ENCODE peak calls at places on chromosome 10, in seven cellular contexts. One of them, this sample, is unnamed. For H3K9me3, H3K4me1 and H3K27me3, the result is how much of the 10 kb centered on the place peaks cover.

GRCh38 chr10:1559311-1559710 is 178.0 kb downstream of the ADARB2 start:
- DNase-seq in GM23248: no peak
- DNase-seq in IMR-90: no peak
- DNase-seq in HepG2: no peak
- DNase-seq in Panc1: no peak
- DNase-seq in psoas muscle: no peak
- DNase-seq in ovary: no peak
- DNase-seq in this sample: no peak

GRCh38 chr10:109029870-109030269 is 893.4 kb downstream of the XPNPEP1 start:
- DNase-seq in GM23248: peak
- DNase-seq in IMR-90: no peak
- DNase-seq in HepG2: no peak
- DNase-seq in Panc1: no peak
- DNase-seq in psoas muscle: no peak
- DNase-seq in ovary: no peak
- DNase-seq in this sample: no peak

GRCh38 chr10:131638049-131638448 is 262.8 kb upstream of the PPP2R2D start:
- DNase-seq in GM23248: no peak
- DNase-seq in IMR-90: no peak
- DNase-seq in HepG2: no peak
- DNase-seq in Panc1: no peak
- DNase-seq in psoas muscle: no peak
- DNase-seq in ovary: no peak
- DNase-seq in this sample: no peak

GRCh38 chr10:44902838-44903545 is 8.1 kb upstream of the TMEM72 start:
- DNase-seq in GM23248: no peak
- DNase-seq in IMR-90: no peak
- DNase-seq in HepG2: no peak
- DNase-seq in Panc1: no peak
- DNase-seq in psoas muscle: no peak
- DNase-seq in ovary: no peak
- DNase-seq in this sample: no peak

GRCh38 chr10:62471718-62472117 is 97.5 kb downstream of the ZNF365 start:
- DNase-seq in GM23248: no peak
- DNase-seq in IMR-90: peak
- DNase-seq in HepG2: no peak
- DNase-seq in Panc1: no peak
- DNase-seq in psoas muscle: no peak
- DNase-seq in ovary: no peak
- DNase-seq in this sample: no peak

GRCh38 chr10:118939216-118940007 is 90.1 kb upstream of the NANOS1 start:
- DNase-seq in GM23248: peak
- DNase-seq in IMR-90: no peak
- DNase-seq in HepG2: no peak
- DNase-seq in Panc1: no peak
- DNase-seq in psoas muscle: no peak
- DNase-seq in ovary: no peak
- DNase-seq in this sample: no peak

GRCh38 chr10:88332526-88333265 is 250.4 kb downstream of the RNLS start:
- DNase-seq in GM23248: no peak
- DNase-seq in IMR-90: no peak
- DNase-seq in HepG2: no peak
- DNase-seq in Panc1: no peak
- DNase-seq in psoas muscle: no peak
- DNase-seq in ovary: no peak
- DNase-seq in this sample: no peak

GRCh38 chr10:111999915-112000302 is 183.7 kb downstream of the GPAM start:
- DNase-seq in GM23248: no peak
- DNase-seq in IMR-90: no peak
- DNase-seq in HepG2: no peak
- DNase-seq in Panc1: no peak
- DNase-seq in psoas muscle: no peak
- DNase-seq in ovary: no peak
- DNase-seq in this sample: no peak

GRCh38 chr10:12844796-12845524 is 156.6 kb downstream of the CCDC3 start:
- DNase-seq in GM23248: peak
- DNase-seq in IMR-90: peak
- DNase-seq in HepG2: peak
- DNase-seq in Panc1: peak
- DNase-seq in psoas muscle: no peak
- DNase-seq in ovary: no peak
- DNase-seq in this sample: no peak

GRCh38 chr10:28432210-28432676 is 100.7 kb upstream of the WAC start:
- DNase-seq in GM23248: peak
- DNase-seq in IMR-90: peak
- DNase-seq in HepG2: peak
- DNase-seq in Panc1: peak
- DNase-seq in psoas muscle: peak
- DNase-seq in ovary: peak
- DNase-seq in this sample: no peak

GRCh38 chr10:85995791-85996190 is 370.8 kb downstream of the GRID1 start:
- DNase-seq in GM23248: peak
- DNase-seq in IMR-90: peak
- DNase-seq in HepG2: peak
- DNase-seq in Panc1: no peak
- DNase-seq in psoas muscle: no peak
- DNase-seq in ovary: no peak
- DNase-seq in this sample: no peak

GRCh38 chr10:129922598-129923123 is 41.4 kb downstream of the EBF3 start:
- DNase-seq in GM23248: no peak
- DNase-seq in IMR-90: no peak
- DNase-seq in HepG2: no peak
- DNase-seq in Panc1: no peak
- DNase-seq in psoas muscle: no peak
- DNase-seq in ovary: peak
- DNase-seq in this sample: no peak

GRCh38 chr10:125017547-125018298 is 75.8 kb downstream of the ZRANB1 start:
- DNase-seq in GM23248: no peak
- DNase-seq in IMR-90: no peak
- DNase-seq in HepG2: no peak
- DNase-seq in Panc1: no peak
- DNase-seq in psoas muscle: no peak
- DNase-seq in ovary: no peak
- DNase-seq in this sample: peak

GRCh38 chr10:109306698-109307097 is 616.6 kb downstream of the XPNPEP1 start:
- DNase-seq in GM23248: no peak
- DNase-seq in IMR-90: peak
- DNase-seq in HepG2: no peak
- DNase-seq in Panc1: no peak
- DNase-seq in psoas muscle: no peak
- DNase-seq in ovary: no peak
- DNase-seq in this sample: no peak

GRCh38 chr10:6036861-6037321 is 25.3 kb downstream of the IL2RA start:
- DNase-seq in GM23248: no peak
- DNase-seq in IMR-90: no peak
- DNase-seq in HepG2: no peak
- DNase-seq in Panc1: no peak
- DNase-seq in psoas muscle: no peak
- DNase-seq in ovary: no peak
- DNase-seq in this sample: no peak

GRCh38 chr10:93468532-93469213 is 13.5 kb downstream of the MYOF start:
- DNase-seq in GM23248: peak
- DNase-seq in IMR-90: peak
- DNase-seq in HepG2: peak
- DNase-seq in Panc1: peak
- DNase-seq in psoas muscle: peak
- DNase-seq in ovary: no peak
- DNase-seq in this sample: peak

GRCh38 chr10:62647375-62648092 is 157.0 kb upstream of the ADO start:
- DNase-seq in GM23248: no peak
- DNase-seq in IMR-90: no peak
- DNase-seq in HepG2: no peak
- DNase-seq in Panc1: no peak
- DNase-seq in psoas muscle: no peak
- DNase-seq in ovary: no peak
- DNase-seq in this sample: no peak

GRCh38 chr10:97640868-97641811 is 669 bp downstream of the PI4K2A start:
- DNase-seq in GM23248: peak
- DNase-seq in IMR-90: peak
- DNase-seq in HepG2: no peak
- DNase-seq in Panc1: no peak
- DNase-seq in psoas muscle: peak
- DNase-seq in ovary: peak
- DNase-seq in this sample: peak

GRCh38 chr10:15046626-15047025 is 2.9 kb downstream of the OLAH start:
- DNase-seq in GM23248: peak
- DNase-seq in IMR-90: peak
- DNase-seq in HepG2: no peak
- DNase-seq in Panc1: no peak
- DNase-seq in psoas muscle: no peak
- DNase-seq in ovary: no peak
- DNase-seq in this sample: no peak

GRCh38 chr10:36736311-36736710 is 389.1 kb upstream of the ANKRD30A start:
- DNase-seq in GM23248: peak
- DNase-seq in IMR-90: no peak
- DNase-seq in HepG2: no peak
- DNase-seq in Panc1: no peak
- DNase-seq in psoas muscle: no peak
- DNase-seq in ovary: no peak
- DNase-seq in this sample: no peak

GRCh38 chr10:51743146-51743545 is 43.8 kb upstream of the CSTF2T start:
- DNase-seq in GM23248: peak
- DNase-seq in IMR-90: no peak
- DNase-seq in HepG2: no peak
- DNase-seq in Panc1: no peak
- DNase-seq in psoas muscle: no peak
- DNase-seq in ovary: no peak
- DNase-seq in this sample: no peak

GRCh38 chr10:62732841-62733653 is 71.5 kb upstream of the ADO start:
- DNase-seq in GM23248: peak
- DNase-seq in IMR-90: peak
- DNase-seq in HepG2: no peak
- DNase-seq in Panc1: peak
- DNase-seq in psoas muscle: no peak
- DNase-seq in ovary: no peak
- DNase-seq in this sample: no peak

GRCh38 chr10:38118072-38118807 is 24.1 kb downstream of the ZNF37A start:
- DNase-seq in GM23248: peak
- DNase-seq in IMR-90: peak
- DNase-seq in HepG2: no peak
- DNase-seq in Panc1: no peak
- DNase-seq in psoas muscle: no peak
- DNase-seq in ovary: no peak
- DNase-seq in this sample: no peak
- H3K9me3 ChIP-seq in GM23248: under half
- H3K9me3 ChIP-seq in IMR-90: half or more
- H3K9me3 ChIP-seq in HepG2: half or more
- H3K9me3 ChIP-seq in Panc1: half or more
- H3K9me3 ChIP-seq in psoas muscle: half or more
- H3K9me3 ChIP-seq in ovary: half or more
- H3K9me3 ChIP-seq in this sample: under half

GRCh38 chr10:4926400-4926799 is 36.8 kb upstream of the AKR1C1 start:
- DNase-seq in GM23248: no peak
- DNase-seq in IMR-90: no peak
- DNase-seq in HepG2: no peak
- DNase-seq in Panc1: no peak
- DNase-seq in psoas muscle: no peak
- DNase-seq in ovary: no peak
- DNase-seq in this sample: no peak
- H3K4me1 ChIP-seq in GM23248: under half
- H3K4me1 ChIP-seq in IMR-90: under half
- H3K4me1 ChIP-seq in HepG2: under half
- H3K4me1 ChIP-seq in Panc1: under half
- H3K4me1 ChIP-seq in psoas muscle: under half
- H3K4me1 ChIP-seq in ovary: under half
- H3K4me1 ChIP-seq in this sample: under half

GRCh38 chr10:49273626-49274025 is 25.3 kb upstream of the C10orf71 start:
- DNase-seq in GM23248: no peak
- DNase-seq in IMR-90: no peak
- DNase-seq in HepG2: no peak
- DNase-seq in Panc1: no peak
- DNase-seq in psoas muscle: no peak
- DNase-seq in ovary: no peak
- DNase-seq in this sample: no peak

GRCh38 chr10:49272251-49273081 is 26.5 kb upstream of the C10orf71 start:
- DNase-seq in GM23248: peak
- DNase-seq in IMR-90: peak
- DNase-seq in HepG2: no peak
- DNase-seq in Panc1: no peak
- DNase-seq in psoas muscle: peak
- DNase-seq in ovary: no peak
- DNase-seq in this sample: no peak

GRCh38 chr10:49275896-49276295 is 23.1 kb upstream of the C10orf71 start:
- DNase-seq in GM23248: no peak
- DNase-seq in IMR-90: no peak
- DNase-seq in HepG2: no peak
- DNase-seq in Panc1: no peak
- DNase-seq in psoas muscle: no peak
- DNase-seq in ovary: no peak
- DNase-seq in this sample: no peak

GRCh38 chr10:49273082-49273465 is 25.9 kb upstream of the C10orf71 start:
- DNase-seq in GM23248: no peak
- DNase-seq in IMR-90: no peak
- DNase-seq in HepG2: no peak
- DNase-seq in Panc1: no peak
- DNase-seq in psoas muscle: no peak
- DNase-seq in ovary: no peak
- DNase-seq in this sample: no peak

GRCh38 chr10:49274886-49275285 is 24.1 kb upstream of the C10orf71 start:
- DNase-seq in GM23248: no peak
- DNase-seq in IMR-90: no peak
- DNase-seq in HepG2: no peak
- DNase-seq in Panc1: no peak
- DNase-seq in psoas muscle: no peak
- DNase-seq in ovary: no peak
- DNase-seq in this sample: no peak
- H3K27me3 ChIP-seq in GM23248: under half
- H3K27me3 ChIP-seq in IMR-90: under half
- H3K27me3 ChIP-seq in HepG2: under half
- H3K27me3 ChIP-seq in Panc1: under half
- H3K27me3 ChIP-seq in psoas muscle: under half
- H3K27me3 ChIP-seq in ovary: under half
- H3K27me3 ChIP-seq in this sample: under half

GRCh38 chr10:69553328-69553727 is 19.9 kb downstream of the NEUROG3 start:
- DNase-seq in GM23248: no peak
- DNase-seq in IMR-90: no peak
- DNase-seq in HepG2: no peak
- DNase-seq in Panc1: no peak
- DNase-seq in psoas muscle: no peak
- DNase-seq in ovary: no peak
- DNase-seq in this sample: peak

GRCh38 chr10:69549959-69550358 is 23.3 kb downstream of the NEUROG3 start:
- DNase-seq in GM23248: peak
- DNase-seq in IMR-90: no peak
- DNase-seq in HepG2: no peak
- DNase-seq in Panc1: no peak
- DNase-seq in psoas muscle: no peak
- DNase-seq in ovary: no peak
- DNase-seq in this sample: no peak

GRCh38 chr10:69554611-69555010 is 18.6 kb downstream of the NEUROG3 start:
- DNase-seq in GM23248: no peak
- DNase-seq in IMR-90: no peak
- DNase-seq in HepG2: no peak
- DNase-seq in Panc1: no peak
- DNase-seq in psoas muscle: no peak
- DNase-seq in ovary: no peak
- DNase-seq in this sample: peak

DNA sequence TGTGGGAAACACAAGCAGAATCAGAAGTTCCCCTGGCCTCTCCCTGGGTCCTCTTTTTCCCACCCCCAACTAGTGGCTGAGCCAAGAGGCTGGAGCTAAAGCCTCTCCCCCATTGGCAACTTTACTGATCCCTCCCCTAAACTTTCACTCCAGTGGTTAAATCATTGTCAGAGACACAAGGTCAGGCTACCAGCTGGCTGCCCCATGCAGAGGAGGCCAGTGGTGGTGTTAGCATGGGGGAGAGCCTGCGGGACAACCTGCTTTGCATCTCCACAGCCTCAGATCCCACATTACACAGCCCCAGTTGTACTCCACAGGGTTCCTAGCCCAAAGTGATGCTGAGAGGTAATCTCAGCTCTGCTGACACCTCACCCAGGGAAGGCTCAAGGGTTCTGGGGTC is 21.0 kb downstream of the NEUROG3 start:
- DNase-seq in GM23248: no peak
- DNase-seq in IMR-90: no peak
- DNase-seq in HepG2: no peak
- DNase-seq in Panc1: no peak
- DNase-seq in psoas muscle: no peak
- DNase-seq in ovary: no peak
- DNase-seq in this sample: no peak
- H3K9me3 ChIP-seq in GM23248: under half
- H3K9me3 ChIP-seq in IMR-90: under half
- H3K9me3 ChIP-seq in HepG2: under half
- H3K9me3 ChIP-seq in Panc1: under half
- H3K9me3 ChIP-seq in psoas muscle: under half
- H3K9me3 ChIP-seq in ovary: under half
- H3K9me3 ChIP-seq in this sample: under half

This sample was measured in aorta.